ENCODE peak calls at places on chromosomes 1 and 21, in six cellular contexts. D is A549, S is Panc1, R is heart right ventricle, G is GM12864, U is left ventricle myocardium inferior. W is an unnamed sample.

GRCh38 chr1:45892068-45892785 is 88.8 kb downstream of the MAST2 start:
- DNase-seq in D (peak; percentile 44), S (peak; percentile 96), R (peak; percentile 53), G (no peak), U (no peak), W (peak; percentile 92)

GRCh38 chr1:109819365-109819764 is 55.6 kb upstream of the EPS8L3 start:
- DNase-seq in D (no peak), S (no peak), R (no peak), G (no peak), U (no peak), W (no peak)

GRCh38 chr1:247113094-247113497 is 8.9 kb upstream of the ZNF669 start:
- DNase-seq in D (no peak), S (no peak), R (peak; percentile 24), G (no peak), U (no peak), W (peak; percentile 22)

GRCh38 chr1:165397945-165398344 is 41.4 kb upstream of the LMX1A start:
- DNase-seq in D (no peak), S (no peak), R (peak; percentile 53), G (no peak), U (no peak), W (peak; percentile 84)

GRCh38 chr1:2799811-2800663 is 1.5 kb downstream of the TTC34 start:
- DNase-seq in D (no peak), S (no peak), R (no peak), G (no peak), U (no peak), W (no peak)

GRCh38 chr1:10918531-10918930 is 93.9 kb upstream of the TARDBP start:
- DNase-seq in D (no peak), S (no peak), R (no peak), G (no peak), U (no peak), W (peak; percentile 51)

GRCh38 chr1:201608635-201609395 is 69.9 kb downstream of the NAV1 start:
- DNase-seq in D (no peak), S (no peak), R (no peak), G (no peak), U (peak; percentile 42), W (no peak)

GRCh38 chr1:201324821-201325677 is 41.7 kb downstream of the PKP1 start:
- DNase-seq in D (no peak), S (no peak), R (no peak), G (no peak), U (no peak), W (no peak)

GRCh38 chr1:59769412-59770095 is 45.2 kb upstream of the HOOK1 start:
- DNase-seq in D (no peak), S (no peak), R (no peak), G (no peak), U (no peak), W (no peak)

GRCh38 chr1:182615468-182616129 is 11.4 kb upstream of the RGS16 start:
- DNase-seq in D (no peak), S (no peak), R (peak; percentile 51), G (no peak), U (peak; percentile 48), W (peak; percentile 47)

GRCh38 chr1:9319208-9319788 is 26.6 kb downstream of the SPSB1 start:
- DNase-seq in D (no peak), S (no peak), R (no peak), G (no peak), U (no peak), W (no peak)

GRCh38 chr1:167876597-167877175 is 37.2 kb downstream of the ADCY10 start:
- DNase-seq in D (no peak), S (no peak), R (no peak), G (no peak), U (no peak), W (no peak)

GRCh38 chr1:19433610-19433999 is 51.7 kb downstream of the CAPZB start:
- DNase-seq in D (no peak), S (no peak), R (no peak), G (no peak), U (no peak), W (peak; percentile 72)

GRCh38 chr1:46747683-46748288 is 28.9 kb upstream of the EFCAB14 start:
- DNase-seq in D (peak; percentile 61), S (peak; percentile 28), R (peak; percentile 41), G (no peak), U (no peak), W (peak; percentile 49)

GRCh38 chr1:158121604-158122254 is 59.0 kb upstream of the CD1D start:
- DNase-seq in D (peak; percentile 58), S (no peak), R (no peak), G (no peak), U (no peak), W (peak; percentile 48)

GRCh38 chr1:19811206-19811851 is 3.8 kb downstream of the RNF186 start:
- DNase-seq in D (peak; percentile 24), S (no peak), R (no peak), G (no peak), U (peak; percentile 29), W (peak; percentile 65)

GRCh38 chr21:44285102-44285501 is 574 bp upstream of the AIRE start:
- DNase-seq in D (no peak), S (no peak), R (no peak), G (no peak), U (no peak), W (no peak)

GRCh38 chr1:168135116-168135981 is 1.4 kb downstream of the GPR161 start:
- DNase-seq in D (no peak), S (no peak), R (no peak), G (no peak), U (no peak), W (no peak)

GRCh38 chr1:147334292-147334691 is 91.8 kb downstream of the CHD1L start:
- DNase-seq in D (no peak), S (no peak), R (no peak), G (no peak), U (no peak), W (no peak)

GRCh38 chr1:94060720-94061119 is 60.2 kb downstream of the ABCA4 start:
- DNase-seq in D (no peak), S (no peak), R (no peak), G (no peak), U (no peak), W (no peak)

GRCh38 chr1:12475158-12475934 is 142.7 kb downstream of the DHRS3 start:
- DNase-seq in D (no peak), S (no peak), R (no peak), G (no peak), U (no peak), W (no peak)

GRCh38 chr1:182806015-182806678 is 16.6 kb downstream of the NPL start:
- DNase-seq in D (no peak), S (no peak), R (no peak), G (no peak), U (no peak), W (no peak)

GRCh38 chr1:89576016-89576415 is 51.4 kb downstream of the LRRC8B start:
- DNase-seq in D (no peak), S (no peak), R (no peak), G (no peak), U (no peak), W (no peak)

GRCh38 chr1:179926494-179927205 is 28.0 kb upstream of the CEP350 start:
- DNase-seq in D (no peak), S (no peak), R (no peak), G (no peak), U (no peak), W (peak; percentile 88)

GRCh38 chr1:230231739-230232075 is 164.7 kb downstream of the GALNT2 start:
- DNase-seq in D (no peak), S (no peak), R (peak; percentile 75), G (no peak), U (peak; percentile 67), W (peak; percentile 88)

GRCh38 chr1:11862890-11863289 is 4.1 kb upstream of the NPPB start:
- DNase-seq in D (no peak), S (no peak), R (no peak), G (no peak), U (no peak), W (no peak)

GRCh38 chr1:221230605-221231004 is 351.4 kb downstream of the HLX start:
- DNase-seq in D (no peak), S (no peak), R (peak; percentile 49), G (no peak), U (no peak), W (no peak)

GRCh38 chr1:210373628-210373877 is 44.9 kb downstream of the HHAT start:
- DNase-seq in D (no peak), S (peak; percentile 91), R (no peak), G (no peak), U (no peak), W (no peak)

GRCh38 chr1:210373878-210374599 is 45.3 kb downstream of the HHAT start:
- DNase-seq in D (peak; percentile 80), S (peak; percentile 86), R (no peak), G (peak; percentile 82), U (no peak), W (peak; percentile 97)

GRCh38 chr1:210372931-210373627 is 44.4 kb downstream of the HHAT start:
- DNase-seq in D (peak; percentile 18), S (no peak), R (no peak), G (no peak), U (no peak), W (no peak)

GRCh38 chr1:210372491-210372890 is 43.8 kb downstream of the HHAT start:
- DNase-seq in D (no peak), S (peak; percentile 2), R (no peak), G (no peak), U (no peak), W (no peak)

GRCh38 chr1:210374600-210374953 is 45.9 kb downstream of the HHAT start:
- DNase-seq in D (no peak), S (no peak), R (no peak), G (no peak), U (no peak), W (no peak)
- H3K4me3 ChIP-seq in D (no peak overlapping the region), S (no peak overlapping the region), R (no peak overlapping the region), G (no peak overlapping the region), U (no peak overlapping the region), W (no peak overlapping the region)

GRCh38 chr1:153626477-153626928 is 802 bp downstream of the S100A13 start:
- DNase-seq in D (no peak), S (no peak), R (no peak), G (no peak), U (no peak), W (no peak)
- TF ChIP-seq CTCF in D (no peak), S (no peak), R (no peak), G (no peak), U (no peak), W (no peak)

DNA sequence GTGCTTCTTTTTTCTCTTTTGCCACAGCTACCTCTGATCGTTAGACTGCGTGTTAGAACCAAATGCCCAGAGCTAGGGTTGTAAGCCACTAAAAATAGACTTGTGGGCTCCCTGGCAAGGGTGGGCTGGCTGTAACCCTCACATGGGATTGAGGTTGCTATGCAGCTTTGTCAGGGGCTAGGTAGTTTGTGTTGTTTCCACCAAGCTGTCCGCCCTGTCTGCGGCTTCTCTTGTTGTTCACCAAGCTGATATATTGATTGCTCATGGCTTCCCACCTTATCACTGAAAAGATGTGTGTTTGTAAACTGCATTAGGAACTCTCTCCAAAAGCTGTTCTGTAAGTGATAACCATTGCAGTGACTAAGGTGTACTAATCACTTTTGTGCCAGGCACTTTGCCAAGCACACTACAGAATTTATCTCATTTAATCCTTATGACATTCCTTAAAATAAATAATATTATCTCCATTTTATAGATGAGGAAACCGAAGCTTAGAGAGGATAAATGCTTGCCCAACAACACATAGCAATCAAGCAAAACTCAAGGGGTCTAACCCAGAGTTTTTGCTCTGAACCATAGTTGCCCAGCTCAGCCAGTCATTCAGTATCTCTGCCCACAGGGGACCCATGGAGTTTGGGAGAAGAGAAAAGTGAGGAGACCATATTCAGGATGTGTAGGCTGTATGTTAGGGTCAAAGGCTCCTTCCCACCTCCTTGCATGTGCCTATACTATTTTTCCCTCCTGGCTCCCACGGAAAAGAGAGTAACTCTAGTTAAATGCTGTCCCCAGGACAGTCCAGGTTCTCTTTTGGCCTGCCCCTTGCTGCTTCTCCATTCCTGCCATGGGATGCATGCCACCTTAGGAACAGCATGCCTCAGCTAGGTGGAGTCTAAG is 42.2 kb upstream of the TARBP1 start:
- DNase-seq in D (no peak), S (no peak), R (no peak), G (no peak), U (no peak), W (no peak)
- H3K4me3 ChIP-seq in D (no peak overlapping the region), S (no peak overlapping the region), R (no peak overlapping the region), G (no peak overlapping the region), U (no peak overlapping the region), W (no peak overlapping the region)

GRCh38 chr1:246080031-246080430 is 427.0 kb downstream of the SMYD3 start:
- DNase-seq in D (no peak), S (no peak), R (no peak), G (no peak), U (no peak), W (no peak)
- TF ChIP-seq CTCF in D (no peak), S (no peak), R (no peak), G (no peak), U (no peak), W (no peak)

W was measured in fibroblast of mammary gland.